ENCODE peak calls at places on chromosomes 4 and X, in four cellular contexts. L is GM04504, D is pons, M is NCI-H510A treated with DMSO at 0.1 percent for 48 hours. O is an unnamed sample.

GRCh38 chrX:117092641-117093040 is 629.9 kb upstream of the CT83 start:
- DNase-seq in M (no peak), L (no peak), D (no peak), O (no peak)

GRCh38 chr4:139112650-139113049 is 64.4 kb downstream of the ELF2 start:
- DNase-seq in L (no peak), M (no peak), D (no peak), O (no peak)

GRCh38 chr4:41750624-41751324 is 2.2 kb upstream of the PHOX2B start:
- DNase-seq in M (no peak), L (no peak), D (no peak), O (no peak)

GRCh38 chrX:143648705-143649104 is 12.8 kb upstream of the SLITRK4 start:
- DNase-seq in L (no peak), D (no peak), M (no peak), O (no peak)

GRCh38 chr4:58776627-58777026 is 1666.4 kb upstream of the IGFBP7 start:
- DNase-seq in L (peak; percentile 1), M (no peak), D (no peak), O (no peak)

GRCh38 chr4:105191621-105192210 is 45.0 kb downstream of the TET2 start:
- DNase-seq in M (no peak), L (no peak), D (peak; percentile 22), O (no peak)

GRCh38 chr4:184287697-184288255 is 70.1 kb upstream of the ENPP6 start:
- DNase-seq in D (peak; percentile 77), M (peak; percentile 60), L (no peak), O (no peak)

GRCh38 chrX:27236681-27237080 is 226.5 kb downstream of the PPP4R3C start:
- DNase-seq in L (no peak), M (no peak), D (no peak), O (no peak)

GRCh38 chrX:110008001-110008635 is 5.2 kb downstream of the TMEM164 start:
- DNase-seq in L (no peak), M (no peak), D (no peak), O (no peak)

GRCh38 chr4:1366371-1367229 is 19.6 kb downstream of the UVSSA start:
- DNase-seq in M (no peak), L (no peak), D (no peak), O (no peak)

GRCh38 chr4:65646136-65646535 is 24.2 kb downstream of the EPHA5 start:
- DNase-seq in M (no peak), L (no peak), D (no peak), O (no peak)

GRCh38 chrX:12721042-12721441 is 70.2 kb upstream of the PRPS2 start:
- DNase-seq in M (no peak), L (no peak), D (no peak), O (no peak)

GRCh38 chr4:17817027-17817426 is 6.2 kb downstream of the NCAPG start:
- DNase-seq in D (peak; percentile 84), L (peak; percentile 48), M (peak; percentile 10), O (no peak)

GRCh38 chrX:153517421-153517820 is at the start of gene ATP2B3:
- DNase-seq in L (no peak), D (no peak), M (no peak), O (no peak)

GRCh38 chrX:154408659-154409221 is 314 bp downstream of the DNASE1L1 start:
- DNase-seq in M (no peak), L (no peak), D (no peak), O (no peak)

GRCh38 chr4:79851625-79852304 is 221.3 kb downstream of the ANTXR2 start:
- DNase-seq in M (no peak), L (no peak), D (no peak), O (no peak)

GRCh38 chrX:49840679-49841078 is 11.6 kb downstream of the PAGE4 start:
- DNase-seq in D (peak; percentile 16), L (peak; percentile 19), M (peak; percentile 6), O (no peak)

GRCh38 chrX:153400146-153401132 is 711 bp downstream of the PNMA6E start:
- DNase-seq in D (no peak), M (no peak), L (no peak), O (no peak)

GRCh38 chr4:147596976-147597375 is 20.2 kb upstream of the TMEM184C start:
- DNase-seq in D (no peak), M (no peak), L (peak; percentile 61), O (no peak)

GRCh38 chrX:50202539-50202938 is 1.7 kb upstream of the AKAP4 start:
- DNase-seq in M (no peak), L (no peak), D (no peak), O (no peak)

GRCh38 chr4:184039963-184040383 is 134.9 kb downstream of the STOX2 start:
- DNase-seq in L (no peak), M (no peak), D (no peak), O (no peak)

GRCh38 chrX:47540754-47541538 is 20.1 kb upstream of the ARAF start:
- DNase-seq in M (peak; percentile 93), L (peak; percentile 75), D (peak; percentile 97), O (peak; percentile 75)

GRCh38 chrX:15151267-15152196 is 118.4 kb downstream of the ASB9 start:
- DNase-seq in L (no peak), M (no peak), D (no peak), O (no peak)

GRCh38 chr4:63589796-63590195 is 819.5 kb downstream of the TECRL start:
- DNase-seq in M (peak; percentile 32), L (no peak), D (no peak), O (no peak)